ENCODE peak calls at places on chromosomes 5 and 9, in ten cellular contexts. L is CD8-positive, alpha-beta T cell; Y is WERI-Rb-1; S is aorta; F is heart left ventricle; V is adrenal gland; U is keratinocyte; C is neuronal stem cell; G is left ventricle myocardium inferior; D is AG04450. H is an unnamed sample. For H3K9me3, the result is how much of the 10 kb centered on the place peaks cover.

GRCh38 chr9:5453673-5454072 is 3.3 kb downstream of the CD274 start:
- DNase-seq in F (peak), U (no peak), S (no peak), V (no peak), C (no peak), L (no peak), G (no peak), D (no peak), Y (no peak), H (no peak)

GRCh38 chr9:76452839-76453238 is 6.1 kb upstream of the GCNT1 start:
- DNase-seq in D (no peak), C (no peak), S (no peak), G (no peak), Y (no peak), V (no peak), F (no peak), L (no peak), U (no peak), H (no peak)

GRCh38 chr5:97534166-97534565 is 351.1 kb upstream of the RIOK2 start:
- DNase-seq in V (peak), D (peak), L (no peak), C (peak), F (no peak), S (no peak), U (peak), G (no peak), Y (peak), H (peak)

GRCh38 chr5:78472469-78473106 is 112.2 kb downstream of the SCAMP1 start:
- DNase-seq in L (no peak), U (no peak), D (no peak), G (no peak), Y (no peak), C (no peak), S (no peak), F (no peak), V (no peak), H (no peak)

GRCh38 chr5:133694181-133694831 is 82.0 kb upstream of the FSTL4 start:
- DNase-seq in V (no peak), L (no peak), Y (no peak), U (no peak), S (no peak), F (no peak), C (no peak), G (no peak), D (no peak), H (no peak)

GRCh38 chr5:10675177-10675700 is 85.8 kb downstream of the DAP start:
- DNase-seq in Y (peak), V (no peak), C (no peak), S (no peak), F (no peak), D (no peak), L (no peak), G (no peak), U (no peak), H (no peak)

GRCh38 chr9:5509573-5509972 is 758 bp upstream of the PDCD1LG2 start:
- DNase-seq in L (no peak), C (no peak), S (no peak), U (peak), V (no peak), F (no peak), D (peak), Y (no peak), G (no peak), H (no peak)

GRCh38 chr5:116572375-116573278 is 2.0 kb downstream of the SEMA6A start:
- DNase-seq in G (peak), S (peak), U (no peak), C (peak), V (peak), Y (peak), D (no peak), F (peak), L (no peak), H (no peak)

GRCh38 chr5:307306-307705 is 14.2 kb upstream of the AHRR start:
- DNase-seq in G (no peak), F (no peak), D (no peak), L (no peak), S (no peak), C (no peak), U (no peak), Y (peak), V (no peak), H (no peak)

GRCh38 chr5:38800044-38800443 is 45.8 kb upstream of the OSMR start:
- DNase-seq in F (no peak), Y (no peak), C (no peak), L (no peak), V (no peak), U (no peak), G (no peak), D (no peak), S (no peak), H (no peak)

GRCh38 chr9:75108571-75108970 is 20.3 kb downstream of the OSTF1 start:
- DNase-seq in S (peak), F (peak), V (no peak), U (no peak), G (peak), Y (no peak), L (no peak), D (no peak), C (no peak), H (no peak)

GRCh38 chr5:154446183-154447073 is 631 bp downstream of the SAP30L start:
- DNase-seq in F (peak), U (no peak), G (peak), V (peak), Y (peak), L (peak), S (peak), C (peak), D (no peak), H (peak)

GRCh38 chr5:36611520-36612274 is 5.3 kb downstream of the SLC1A3 start:
- DNase-seq in C (no peak), V (no peak), F (peak), D (no peak), U (no peak), Y (no peak), S (peak), G (no peak), L (no peak), H (no peak)

GRCh38 chr5:23147625-23148024 is 294.5 kb upstream of the CDH12 start:
- DNase-seq in F (no peak), D (no peak), V (no peak), Y (no peak), L (no peak), G (no peak), S (no peak), U (no peak), C (no peak), H (no peak)

GRCh38 chr9:20212806-20213205 is 409.5 kb downstream of the MLLT3 start:
- DNase-seq in F (no peak), V (no peak), U (no peak), Y (no peak), S (no peak), D (no peak), G (no peak), L (no peak), C (no peak), H (no peak)

GRCh38 chr9:88922091-88922490 is 69.2 kb upstream of the S1PR3 start:
- DNase-seq in G (no peak), C (no peak), L (peak), Y (no peak), V (no peak), F (no peak), U (no peak), S (no peak), D (no peak), H (no peak)

GRCh38 chr5:97004423-97005060 is 68.7 kb downstream of the LNPEP start:
- DNase-seq in D (no peak), G (no peak), Y (no peak), F (no peak), S (no peak), U (no peak), V (no peak), L (no peak), C (no peak), H (no peak)

GRCh38 chr5:110548171-110548570 is 178.3 kb downstream of the TMEM232 start:
- DNase-seq in G (no peak), U (no peak), V (no peak), S (no peak), L (no peak), Y (no peak), F (no peak), C (no peak), D (no peak), H (no peak)

GRCh38 chr9:38065369-38066075 is 3.5 kb downstream of the SHB start:
- DNase-seq in L (no peak), F (no peak), C (no peak), U (no peak), Y (no peak), V (no peak), D (no peak), S (no peak), G (no peak), H (no peak)

GRCh38 chr9:122180633-122181032 is 20.9 kb downstream of the MORN5 start:
- DNase-seq in G (no peak), C (no peak), V (no peak), U (no peak), Y (no peak), F (no peak), D (peak), S (no peak), L (no peak), H (no peak)

GRCh38 chr9:137984520-137985257 is 107.1 kb downstream of the CACNA1B start:
- DNase-seq in G (no peak), Y (no peak), S (no peak), U (no peak), C (no peak), D (no peak), F (no peak), V (no peak), L (no peak), H (no peak)

GRCh38 chr5:129133553-129133952 is 39.0 kb downstream of the ISOC1 start:
- DNase-seq in D (no peak), F (no peak), V (no peak), Y (no peak), G (no peak), C (no peak), S (no peak), L (no peak), U (no peak), H (no peak)

GRCh38 chr5:140321796-140322195 is 18.9 kb upstream of the PFDN1 start:
- DNase-seq in Y (no peak), D (no peak), L (no peak), S (peak), U (no peak), G (peak), V (peak), F (peak), C (no peak), H (peak)

GRCh38 chr9:36148652-36149051 is 12.1 kb downstream of the GLIPR2 start:
- DNase-seq in L (peak), V (peak), F (peak), D (peak), U (no peak), G (peak), Y (no peak), C (no peak), S (peak), H (peak)

GRCh38 chr5:137595680-137596079 is 96.6 kb upstream of the SPOCK1 start:
- DNase-seq in Y (no peak), D (no peak), C (no peak), G (no peak), F (no peak), S (no peak), L (no peak), U (no peak), V (no peak), H (no peak)

GRCh38 chr5:150295741-150296486 is 6.3 kb upstream of the CAMK2A start:
- DNase-seq in S (no peak), V (no peak), F (no peak), D (no peak), C (no peak), L (no peak), U (peak), Y (no peak), G (no peak), H (no peak)

GRCh38 chr9:83154087-83154736 is 91.3 kb upstream of the RASEF start:
- DNase-seq in L (no peak), S (no peak), D (no peak), V (no peak), G (no peak), F (no peak), C (no peak), U (no peak), Y (no peak), H (no peak)

GRCh38 chr9:105309531-105309931 is 65.1 kb downstream of the SLC44A1 start:
- DNase-seq in V (no peak), G (no peak), S (no peak), L (no peak), C (no peak), U (no peak), Y (no peak), F (no peak), D (no peak), H (no peak)
- H3K9me3 ChIP-seq in V (under half), G (under half), S (under half), L (under half), C (under half), U (under half), Y (under half), F (under half), D (under half), H (under half)

DNA sequence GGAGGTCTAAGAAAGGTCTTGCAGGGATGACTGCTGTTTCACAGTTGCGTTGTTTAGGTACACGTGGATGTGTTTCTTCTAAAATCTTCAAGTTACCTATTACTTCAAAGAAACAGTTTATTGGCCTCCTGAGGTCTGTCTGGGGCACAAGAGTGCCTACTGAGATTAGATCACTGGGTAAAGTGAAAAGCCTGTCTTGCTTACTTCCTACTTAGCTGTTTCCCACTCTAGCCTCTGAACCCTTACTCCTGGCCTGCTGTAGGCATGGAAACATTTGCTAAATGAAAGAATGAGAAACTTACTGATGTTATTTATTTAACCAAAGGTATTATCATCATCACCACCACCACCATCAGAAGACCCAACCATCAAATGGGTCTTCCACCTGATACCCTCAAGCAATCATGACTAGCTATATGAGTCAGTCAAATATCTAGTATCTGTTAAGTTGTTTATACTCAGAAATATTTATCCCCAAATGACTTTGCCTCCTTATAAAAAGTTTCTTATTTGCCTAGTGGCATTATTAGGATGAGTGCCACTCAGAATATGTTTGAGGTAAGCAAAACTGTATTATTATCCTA is 92.5 kb downstream of the ELAVL2 start:
- DNase-seq in C (no peak), F (no peak), S (no peak), V (no peak), D (no peak), L (no peak), Y (no peak), U (no peak), G (no peak), H (no peak)
- H3K27ac ChIP-seq in C (no peak), F (no peak), S (no peak), V (no peak), D (no peak), L (no peak), Y (no peak), U (no peak), G (no peak), H (no peak)

DNA sequence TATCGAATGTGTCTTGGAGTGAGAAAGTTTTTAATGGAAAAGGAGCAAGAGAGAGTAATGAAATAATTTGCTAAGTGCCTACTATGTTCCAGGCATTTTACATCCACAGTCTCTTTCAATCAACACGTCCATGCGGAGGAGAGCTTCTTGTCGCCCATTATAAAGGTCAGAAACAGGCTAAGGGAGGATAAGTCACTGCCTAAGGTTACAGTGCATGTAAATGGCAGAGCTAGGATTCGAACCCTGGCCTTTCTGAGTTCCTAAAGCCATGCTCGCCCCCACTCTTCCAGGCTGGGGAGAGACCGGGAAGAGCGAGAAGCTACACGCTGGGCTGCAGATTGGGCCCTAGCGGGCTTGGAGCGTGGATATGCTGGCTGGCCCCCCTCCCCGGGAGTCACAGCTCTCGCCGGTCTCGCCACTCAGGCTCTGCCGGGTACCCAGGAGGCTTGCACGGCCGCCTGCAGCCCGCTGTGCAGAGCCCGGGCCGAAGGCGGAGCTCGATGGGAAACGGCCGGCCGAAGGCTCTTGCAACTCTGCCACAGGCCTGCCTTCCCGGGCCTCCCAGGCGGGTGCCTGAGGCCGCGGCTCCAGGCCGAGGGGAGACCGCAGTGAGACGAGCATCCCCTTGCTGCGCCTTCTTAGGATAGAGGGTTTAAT is 775 bp upstream of the LHX2 start:
- DNase-seq in D (no peak), U (no peak), G (peak), L (no peak), F (no peak), C (no peak), V (no peak), S (no peak), Y (no peak), H (no peak)
- H3K4me3 ChIP-seq in D (no peak), U (no peak), G (peak), L (no peak), F (peak), C (peak), V (no peak), S (no peak), Y (no peak), H (peak)

DNA sequence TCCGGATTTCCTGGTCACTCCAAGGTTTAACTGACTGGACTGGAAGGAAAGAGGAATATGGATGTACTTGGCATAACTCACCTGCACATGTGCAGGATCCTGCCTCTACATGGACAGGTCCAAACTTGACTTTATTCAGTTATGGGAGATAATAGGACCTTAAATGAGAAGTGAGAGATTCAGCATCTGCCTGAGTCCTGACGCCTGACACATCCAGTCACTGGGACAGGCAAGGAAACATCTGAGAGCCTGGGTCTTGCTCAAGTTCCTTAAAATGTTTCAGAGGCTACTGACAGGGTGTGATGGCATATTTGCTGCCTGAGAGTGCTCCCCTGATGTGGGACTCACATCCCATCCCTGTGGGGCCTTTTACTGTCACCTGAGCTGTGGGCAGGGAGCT is 34.9 kb downstream of the ZNF354A start:
- DNase-seq in Y (no peak), D (no peak), S (no peak), C (no peak), G (no peak), F (no peak), U (no peak), V (no peak), L (no peak), H (no peak)
- H3K9me3 ChIP-seq in Y (under half), D (under half), S (under half), C (under half), G (under half), F (under half), U (under half), V (under half), L (under half), H (under half)

GRCh38 chr5:65482727-65483473 is 1.2 kb upstream of the ADAMTS6 start:
- DNase-seq in G (no peak), D (no peak), Y (no peak), U (no peak), V (peak), S (no peak), F (peak), C (no peak), L (no peak), H (peak)
- H3K27ac ChIP-seq in G (peak), D (peak), Y (no peak), U (peak), V (peak), S (peak), F (peak), C (peak), L (peak), H (peak)